ENCODE peak calls at places on chromosome 1, in six cellular contexts. One of them, this sample, is unnamed.

GRCh38 chr1:156823210-156823790 is 6.7 kb upstream of the SH2D2A start:
- DNase-seq in RWPE2: peak; percentile 17
- DNase-seq in lung: no peak
- DNase-seq in thoracic aorta: no peak
- DNase-seq in astrocyte: no peak
- DNase-seq in fibroblast of mammary gland: no peak
- DNase-seq in this sample: no peak

GRCh38 chr1:79811173-79811572 is 804.6 kb upstream of the ADGRL4 start:
- DNase-seq in RWPE2: no peak
- DNase-seq in lung: no peak
- DNase-seq in thoracic aorta: no peak
- DNase-seq in astrocyte: peak; percentile 93
- DNase-seq in fibroblast of mammary gland: peak; percentile 80
- DNase-seq in this sample: peak; percentile 15

GRCh38 chr1:84600796-84601195 is 26.6 kb upstream of the CTBS start:
- DNase-seq in RWPE2: no peak
- DNase-seq in lung: no peak
- DNase-seq in thoracic aorta: no peak
- DNase-seq in astrocyte: no peak
- DNase-seq in fibroblast of mammary gland: no peak
- DNase-seq in this sample: no peak

GRCh38 chr1:107821340-107821739 is 143.6 kb downstream of the VAV3 start:
- DNase-seq in RWPE2: no peak
- DNase-seq in lung: no peak
- DNase-seq in thoracic aorta: no peak
- DNase-seq in astrocyte: no peak
- DNase-seq in fibroblast of mammary gland: peak; percentile 3
- DNase-seq in this sample: no peak

GRCh38 chr1:228009828-228010775 is 3.3 kb downstream of the WNT3A start:
- DNase-seq in RWPE2: no peak
- DNase-seq in lung: peak; percentile 28
- DNase-seq in thoracic aorta: no peak
- DNase-seq in astrocyte: no peak
- DNase-seq in fibroblast of mammary gland: no peak
- DNase-seq in this sample: no peak

GRCh38 chr1:15384301-15384901 is 25.3 kb upstream of the EFHD2 start:
- DNase-seq in RWPE2: no peak
- DNase-seq in lung: no peak
- DNase-seq in thoracic aorta: no peak
- DNase-seq in astrocyte: peak; percentile 40
- DNase-seq in fibroblast of mammary gland: no peak
- DNase-seq in this sample: no peak

GRCh38 chr1:178540646-178541045 is 27.7 kb downstream of the TEX35 start:
- DNase-seq in RWPE2: no peak
- DNase-seq in lung: no peak
- DNase-seq in thoracic aorta: no peak
- DNase-seq in astrocyte: peak; percentile 73
- DNase-seq in fibroblast of mammary gland: peak; percentile 92
- DNase-seq in this sample: peak; percentile 84

GRCh38 chr1:215957692-215958091 is 390.6 kb downstream of the KCTD3 start:
- DNase-seq in RWPE2: no peak
- DNase-seq in lung: no peak
- DNase-seq in thoracic aorta: no peak
- DNase-seq in astrocyte: peak; percentile 4
- DNase-seq in fibroblast of mammary gland: peak; percentile 28
- DNase-seq in this sample: peak; percentile 1

GRCh38 chr1:95012389-95012788 is 60.4 kb downstream of the ALG14 start:
- DNase-seq in RWPE2: no peak
- DNase-seq in lung: no peak
- DNase-seq in thoracic aorta: no peak
- DNase-seq in astrocyte: peak; percentile 99
- DNase-seq in fibroblast of mammary gland: peak; percentile 98
- DNase-seq in this sample: peak; percentile 90

DNA sequence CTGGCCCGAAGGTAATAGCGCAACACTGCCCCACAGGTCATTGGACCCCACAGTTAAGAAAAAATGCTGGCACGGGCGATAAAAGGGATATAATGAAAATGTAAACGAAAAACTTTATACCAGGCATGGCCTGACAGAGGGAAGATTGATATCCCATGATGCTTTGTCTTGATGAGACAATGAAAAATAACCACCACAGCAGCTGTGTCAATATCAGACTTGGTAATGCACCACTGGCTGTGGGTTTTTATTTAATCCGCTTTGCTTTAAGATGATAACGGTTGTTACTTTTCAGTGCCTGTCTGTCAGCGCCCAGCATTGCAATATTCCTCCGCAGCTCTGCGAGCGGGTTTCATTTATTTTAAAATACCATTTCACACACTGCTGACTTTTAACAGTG is 150.5 kb downstream of the NUF2 start:
- DNase-seq in RWPE2: no peak
- DNase-seq in lung: no peak
- DNase-seq in thoracic aorta: no peak
- DNase-seq in astrocyte: peak; percentile 0
- DNase-seq in fibroblast of mammary gland: no peak
- DNase-seq in this sample: no peak
- H3K4me3 ChIP-seq in RWPE2: no peak overlapping the region
- H3K4me3 ChIP-seq in lung: no peak overlapping the region
- H3K4me3 ChIP-seq in thoracic aorta: peak overlapping the region; percentile 44
- H3K4me3 ChIP-seq in astrocyte: no peak overlapping the region
- H3K4me3 ChIP-seq in fibroblast of mammary gland: no peak overlapping the region
- H3K4me3 ChIP-seq in this sample: no peak overlapping the region

DNA sequence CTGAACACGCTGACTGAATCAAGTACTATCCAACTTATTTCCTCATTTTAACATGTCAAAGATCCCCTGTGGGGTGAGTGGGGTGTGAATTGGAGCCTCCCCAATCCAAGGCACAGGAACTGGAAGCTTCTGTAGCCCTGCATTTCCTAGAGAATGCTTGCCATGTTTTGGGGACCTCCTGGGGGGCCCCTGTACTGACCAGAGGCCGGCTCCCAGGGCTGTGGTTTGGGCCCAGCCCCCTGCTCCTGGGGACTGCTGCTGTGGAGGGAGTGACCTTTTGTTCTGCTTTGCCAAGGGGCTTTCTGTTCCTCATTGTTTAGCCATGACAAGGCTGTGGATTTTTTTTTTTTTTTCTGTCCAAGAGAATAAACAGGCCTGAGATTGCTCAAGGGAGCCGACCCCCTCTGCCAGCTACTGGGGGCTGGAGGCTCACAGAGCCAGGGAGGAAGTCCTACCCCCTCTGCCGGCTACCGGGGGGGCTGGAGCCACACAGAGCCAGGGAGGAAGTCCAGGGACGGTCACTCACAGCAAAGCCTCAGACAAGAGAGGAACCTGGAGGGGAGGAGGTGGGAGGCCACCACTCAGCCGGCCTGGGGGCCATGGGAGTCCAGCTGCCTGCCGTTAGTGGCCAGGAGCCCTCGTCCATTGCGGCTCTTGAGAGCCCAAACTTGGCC is 17.4 kb downstream of the TNFRSF1B start:
- DNase-seq in RWPE2: no peak
- DNase-seq in lung: peak; percentile 71
- DNase-seq in thoracic aorta: peak; percentile 28
- DNase-seq in astrocyte: peak; percentile 50
- DNase-seq in fibroblast of mammary gland: peak; percentile 82
- DNase-seq in this sample: peak; percentile 94
- TF ChIP-seq CTCF in RWPE2: no peak
- TF ChIP-seq CTCF in lung: no peak
- TF ChIP-seq CTCF in thoracic aorta: no peak
- TF ChIP-seq CTCF in astrocyte: no peak
- TF ChIP-seq CTCF in fibroblast of mammary gland: peak; percentile 27
- TF ChIP-seq CTCF in this sample: peak; percentile 48

GRCh38 chr1:214514819-214515383 is 36.5 kb downstream of the PTPN14 start:
- DNase-seq in RWPE2: no peak
- DNase-seq in lung: no peak
- DNase-seq in thoracic aorta: no peak
- DNase-seq in astrocyte: no peak
- DNase-seq in fibroblast of mammary gland: no peak
- DNase-seq in this sample: no peak

GRCh38 chr1:214515544-214516433 is 35.6 kb downstream of the PTPN14 start:
- DNase-seq in RWPE2: no peak
- DNase-seq in lung: no peak
- DNase-seq in thoracic aorta: no peak
- DNase-seq in astrocyte: no peak
- DNase-seq in fibroblast of mammary gland: no peak
- DNase-seq in this sample: peak; percentile 45

GRCh38 chr1:214516434-214517326 is 34.7 kb downstream of the PTPN14 start:
- DNase-seq in RWPE2: no peak
- DNase-seq in lung: no peak
- DNase-seq in thoracic aorta: no peak
- DNase-seq in astrocyte: no peak
- DNase-seq in fibroblast of mammary gland: no peak
- DNase-seq in this sample: no peak

GRCh38 chr1:214513394-214513793 is 38.0 kb downstream of the PTPN14 start:
- DNase-seq in RWPE2: no peak
- DNase-seq in lung: no peak
- DNase-seq in thoracic aorta: no peak
- DNase-seq in astrocyte: no peak
- DNase-seq in fibroblast of mammary gland: no peak
- DNase-seq in this sample: no peak

GRCh38 chr1:214514032-214514818 is 37.2 kb downstream of the PTPN14 start:
- DNase-seq in RWPE2: no peak
- DNase-seq in lung: no peak
- DNase-seq in thoracic aorta: no peak
- DNase-seq in astrocyte: peak; percentile 71
- DNase-seq in fibroblast of mammary gland: peak; percentile 74
- DNase-seq in this sample: peak; percentile 46
- H3K4me3 ChIP-seq in RWPE2: no peak overlapping the region
- H3K4me3 ChIP-seq in lung: no peak overlapping the region
- H3K4me3 ChIP-seq in thoracic aorta: no peak overlapping the region
- H3K4me3 ChIP-seq in astrocyte: no peak overlapping the region
- H3K4me3 ChIP-seq in fibroblast of mammary gland: no peak overlapping the region
- H3K4me3 ChIP-seq in this sample: no peak overlapping the region

GRCh38 chr1:39086386-39087108 is 60.4 kb downstream of the NDUFS5 start:
- DNase-seq in RWPE2: no peak
- DNase-seq in lung: no peak
- DNase-seq in thoracic aorta: no peak
- DNase-seq in astrocyte: peak; percentile 47
- DNase-seq in fibroblast of mammary gland: peak; percentile 68
- DNase-seq in this sample: no peak

GRCh38 chr1:39089811-39090519 is 63.8 kb downstream of the NDUFS5 start:
- DNase-seq in RWPE2: no peak
- DNase-seq in lung: no peak
- DNase-seq in thoracic aorta: no peak
- DNase-seq in astrocyte: no peak
- DNase-seq in fibroblast of mammary gland: peak; percentile 23
- DNase-seq in this sample: peak; percentile 34

GRCh38 chr1:39087109-39087834 is 61.1 kb downstream of the NDUFS5 start:
- DNase-seq in RWPE2: no peak
- DNase-seq in lung: no peak
- DNase-seq in thoracic aorta: no peak
- DNase-seq in astrocyte: peak; percentile 71
- DNase-seq in fibroblast of mammary gland: peak; percentile 89
- DNase-seq in this sample: peak; percentile 64

GRCh38 chr1:39090757-39091156 is 64.6 kb downstream of the NDUFS5 start:
- DNase-seq in RWPE2: no peak
- DNase-seq in lung: no peak
- DNase-seq in thoracic aorta: no peak
- DNase-seq in astrocyte: no peak
- DNase-seq in fibroblast of mammary gland: no peak
- DNase-seq in this sample: no peak

DNA sequence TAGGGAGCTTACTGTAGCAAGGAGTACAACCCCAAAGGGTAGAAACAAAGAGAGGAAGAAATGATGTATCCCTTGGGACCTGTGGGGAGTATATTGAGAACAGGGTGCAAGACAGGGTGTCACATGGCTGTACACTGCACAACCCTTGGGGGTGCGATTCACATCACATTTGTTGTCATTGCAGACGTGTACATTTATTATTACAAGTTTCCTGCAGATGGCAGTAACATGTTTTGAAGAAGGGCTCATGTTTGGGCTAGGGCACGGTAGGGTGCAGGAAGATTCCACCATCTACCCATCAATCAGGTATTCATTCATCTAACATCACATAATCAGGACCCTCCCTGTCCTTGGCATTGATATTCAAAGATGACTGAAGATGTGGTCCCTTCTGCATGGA is 62.5 kb downstream of the NDUFS5 start:
- DNase-seq in RWPE2: no peak
- DNase-seq in lung: no peak
- DNase-seq in thoracic aorta: no peak
- DNase-seq in astrocyte: no peak
- DNase-seq in fibroblast of mammary gland: no peak
- DNase-seq in this sample: no peak
- TF ChIP-seq CTCF in RWPE2: no peak
- TF ChIP-seq CTCF in lung: no peak
- TF ChIP-seq CTCF in thoracic aorta: no peak
- TF ChIP-seq CTCF in astrocyte: no peak
- TF ChIP-seq CTCF in fibroblast of mammary gland: no peak
- TF ChIP-seq CTCF in this sample: no peak